ENCODE peak calls at places on chromosomes 5 and 9, in five cellular contexts. One of them, this sample, is unnamed.

GRCh38 chr5:135269828-135270545 is 129.0 kb downstream of the MACROH2A1 start:
- DNase-seq in SK-N-SH: no peak
- DNase-seq in GM12878: no peak
- DNase-seq in A549: no peak
- DNase-seq in K562: no peak
- DNase-seq in this sample: no peak

GRCh38 chr5:170861855-170862766 is at the start of gene RANBP17:
- DNase-seq in GM12878: no peak
- DNase-seq in A549: peak; percentile 75
- DNase-seq in SK-N-SH: peak; percentile 95
- DNase-seq in K562: no peak
- DNase-seq in this sample: peak; percentile 88

GRCh38 chr5:13989832-13990231 is 45.3 kb upstream of the DNAH5 start:
- DNase-seq in A549: no peak
- DNase-seq in SK-N-SH: no peak
- DNase-seq in GM12878: no peak
- DNase-seq in K562: no peak
- DNase-seq in this sample: no peak

GRCh38 chr9:91419222-91420191 is 4.1 kb downstream of the NFIL3 start:
- DNase-seq in A549: peak; percentile 81
- DNase-seq in K562: peak; percentile 71
- DNase-seq in SK-N-SH: peak; percentile 16
- DNase-seq in GM12878: no peak
- DNase-seq in this sample: no peak

GRCh38 chr9:75046725-75047345 is 18.7 kb upstream of the CARNMT1 start:
- DNase-seq in GM12878: no peak
- DNase-seq in K562: no peak
- DNase-seq in SK-N-SH: no peak
- DNase-seq in A549: no peak
- DNase-seq in this sample: no peak

GRCh38 chr5:124402144-124402581 is 344.3 kb downstream of the ZNF608 start:
- DNase-seq in A549: peak; percentile 26
- DNase-seq in K562: no peak
- DNase-seq in SK-N-SH: no peak
- DNase-seq in GM12878: no peak
- DNase-seq in this sample: no peak

GRCh38 chr9:115362101-115362500 is 244.1 kb upstream of the TNC start:
- DNase-seq in GM12878: no peak
- DNase-seq in A549: no peak
- DNase-seq in K562: no peak
- DNase-seq in SK-N-SH: no peak
- DNase-seq in this sample: no peak

GRCh38 chr5:138025285-138025684 is 7.6 kb downstream of the FAM13B start:
- DNase-seq in A549: no peak
- DNase-seq in SK-N-SH: no peak
- DNase-seq in GM12878: no peak
- DNase-seq in K562: no peak
- DNase-seq in this sample: no peak

GRCh38 chr9:79623799-79624721 is 52.3 kb downstream of the TLE4 start:
- DNase-seq in A549: peak; percentile 49
- DNase-seq in SK-N-SH: no peak
- DNase-seq in GM12878: peak; percentile 79
- DNase-seq in K562: peak; percentile 52
- DNase-seq in this sample: no peak

GRCh38 chr5:170741801-170742200 is 41.7 kb upstream of the GABRP start:
- DNase-seq in GM12878: no peak
- DNase-seq in A549: no peak
- DNase-seq in SK-N-SH: no peak
- DNase-seq in K562: no peak
- DNase-seq in this sample: peak; percentile 42

GRCh38 chr9:133534346-133535284 is at the start of gene ADAMTSL2:
- DNase-seq in SK-N-SH: peak; percentile 90
- DNase-seq in A549: no peak
- DNase-seq in K562: peak; percentile 26
- DNase-seq in GM12878: no peak
- DNase-seq in this sample: no peak

GRCh38 chr9:112408819-112409218 is 28.9 kb downstream of the HSDL2 start:
- DNase-seq in SK-N-SH: no peak
- DNase-seq in A549: no peak
- DNase-seq in GM12878: no peak
- DNase-seq in K562: no peak
- DNase-seq in this sample: no peak

GRCh38 chr9:121962421-121962820 is 130.7 kb downstream of the TTLL11 start:
- DNase-seq in K562: no peak
- DNase-seq in GM12878: no peak
- DNase-seq in SK-N-SH: no peak
- DNase-seq in A549: no peak
- DNase-seq in this sample: no peak

GRCh38 chr5:79750611-79751510 is 61.2 kb downstream of the CMYA5 start:
- DNase-seq in GM12878: no peak
- DNase-seq in A549: no peak
- DNase-seq in SK-N-SH: no peak
- DNase-seq in K562: no peak
- DNase-seq in this sample: no peak

GRCh38 chr5:179301796-179302195 is 43.5 kb downstream of the ADAMTS2 start:
- DNase-seq in GM12878: no peak
- DNase-seq in K562: no peak
- DNase-seq in SK-N-SH: no peak
- DNase-seq in A549: no peak
- DNase-seq in this sample: no peak

GRCh38 chr9:17322882-17323864 is 188.3 kb downstream of the CNTLN start:
- DNase-seq in SK-N-SH: peak; percentile 44
- DNase-seq in GM12878: no peak
- DNase-seq in K562: no peak
- DNase-seq in A549: no peak
- DNase-seq in this sample: no peak

GRCh38 chr5:11563822-11564221 is 340.4 kb downstream of the CTNND2 start:
- DNase-seq in A549: no peak
- DNase-seq in K562: no peak
- DNase-seq in GM12878: no peak
- DNase-seq in SK-N-SH: no peak
- DNase-seq in this sample: no peak

GRCh38 chr9:90032296-90033029 is 427.7 kb downstream of the GADD45G start:
- DNase-seq in SK-N-SH: no peak
- DNase-seq in K562: no peak
- DNase-seq in GM12878: no peak
- DNase-seq in A549: no peak
- DNase-seq in this sample: peak; percentile 26

GRCh38 chr9:122277285-122277897 is 12.7 kb downstream of the MRRF start:
- DNase-seq in GM12878: no peak
- DNase-seq in A549: no peak
- DNase-seq in K562: no peak
- DNase-seq in SK-N-SH: no peak
- DNase-seq in this sample: no peak

GRCh38 chr9:85940275-85940831 is 593 bp upstream of the NAA35 start:
- DNase-seq in K562: no peak
- DNase-seq in GM12878: no peak
- DNase-seq in SK-N-SH: no peak
- DNase-seq in A549: peak; percentile 7
- DNase-seq in this sample: no peak

GRCh38 chr9:94818196-94818541 is 91.7 kb downstream of the AOPEP start:
- DNase-seq in GM12878: no peak
- DNase-seq in K562: no peak
- DNase-seq in A549: no peak
- DNase-seq in SK-N-SH: no peak
- DNase-seq in this sample: no peak

GRCh38 chr5:169003721-169004481 is 297.0 kb downstream of the SLIT3 start:
- DNase-seq in SK-N-SH: peak; percentile 72
- DNase-seq in K562: no peak
- DNase-seq in GM12878: no peak
- DNase-seq in A549: peak; percentile 33
- DNase-seq in this sample: no peak

GRCh38 chr9:136865768-136866103 is 372 bp downstream of the EDF1 start:
- DNase-seq in K562: no peak
- DNase-seq in SK-N-SH: peak; percentile 78
- DNase-seq in GM12878: no peak
- DNase-seq in A549: no peak
- DNase-seq in this sample: no peak

GRCh38 chr5:10935536-10935935 is 174.5 kb upstream of the DAP start:
- DNase-seq in A549: no peak
- DNase-seq in SK-N-SH: no peak
- DNase-seq in K562: no peak
- DNase-seq in GM12878: no peak
- DNase-seq in this sample: no peak

GRCh38 chr9:105401651-105402050 is 46.2 kb upstream of the FSD1L start:
- DNase-seq in SK-N-SH: no peak
- DNase-seq in A549: peak; percentile 14
- DNase-seq in K562: no peak
- DNase-seq in GM12878: no peak
- DNase-seq in this sample: no peak

GRCh38 chr5:114377946-114378345 is 16.1 kb downstream of the KCNN2 start:
- DNase-seq in K562: no peak
- DNase-seq in GM12878: no peak
- DNase-seq in SK-N-SH: no peak
- DNase-seq in A549: no peak
- DNase-seq in this sample: no peak

GRCh38 chr5:132026516-132027008 is 15.1 kb upstream of the ACSL6 start:
- DNase-seq in K562: no peak
- DNase-seq in SK-N-SH: no peak
- DNase-seq in GM12878: no peak
- DNase-seq in A549: no peak
- DNase-seq in this sample: no peak

DNA sequence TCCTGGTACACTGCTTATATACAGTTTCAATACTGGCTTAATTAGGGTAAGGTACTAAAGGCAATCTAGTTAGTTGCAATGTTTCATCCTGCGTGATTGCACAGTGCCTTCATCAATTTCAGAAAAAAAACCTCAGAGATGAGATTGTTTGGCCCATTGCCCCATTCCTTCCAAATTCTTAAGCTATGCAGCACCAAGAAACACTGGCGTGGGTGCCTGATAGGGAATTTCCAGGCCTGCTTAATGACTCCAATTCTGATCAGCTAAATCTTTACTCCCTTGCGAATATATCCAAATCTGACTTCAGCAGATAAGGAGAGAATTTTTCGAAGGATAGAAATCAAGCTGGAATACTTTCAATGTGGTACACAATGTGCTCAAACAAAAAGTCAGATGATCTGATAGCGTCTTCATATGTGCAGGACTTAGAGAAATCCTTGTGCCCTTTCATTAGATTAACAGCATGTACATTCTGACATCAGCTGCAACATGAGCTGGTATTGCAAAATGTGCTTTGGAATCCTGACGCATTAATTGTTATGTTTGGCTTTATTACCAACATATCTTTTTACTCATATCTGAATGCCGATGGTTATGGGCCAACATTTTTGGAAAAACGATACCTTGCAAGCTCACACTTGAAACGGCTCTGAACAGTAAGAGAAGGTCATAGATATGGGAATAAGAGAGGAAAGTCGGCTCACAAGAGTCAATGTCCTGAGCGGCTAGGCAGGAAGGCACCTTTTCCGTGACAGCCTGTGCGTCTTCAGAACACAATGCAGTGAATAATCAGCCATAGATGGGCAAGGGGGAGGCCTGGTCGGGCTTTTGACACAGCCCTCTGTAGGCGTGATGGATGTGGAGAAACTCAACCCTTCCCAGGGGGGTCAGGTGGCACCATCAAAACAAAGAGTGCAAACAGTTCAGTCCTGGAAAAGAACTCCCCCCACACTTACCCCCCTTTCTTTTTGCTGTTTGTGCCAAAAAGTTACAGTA is 36.3 kb upstream of the GAS1 start:
- DNase-seq in K562: no peak
- DNase-seq in GM12878: no peak
- DNase-seq in SK-N-SH: no peak
- DNase-seq in A549: no peak
- DNase-seq in this sample: no peak
- TF ChIP-seq RAD21 in K562: no peak
- TF ChIP-seq RAD21 in GM12878: no peak
- TF ChIP-seq RAD21 in SK-N-SH: no peak
- TF ChIP-seq RAD21 in A549: no peak
- TF ChIP-seq RAD21 in this sample: no peak

DNA sequence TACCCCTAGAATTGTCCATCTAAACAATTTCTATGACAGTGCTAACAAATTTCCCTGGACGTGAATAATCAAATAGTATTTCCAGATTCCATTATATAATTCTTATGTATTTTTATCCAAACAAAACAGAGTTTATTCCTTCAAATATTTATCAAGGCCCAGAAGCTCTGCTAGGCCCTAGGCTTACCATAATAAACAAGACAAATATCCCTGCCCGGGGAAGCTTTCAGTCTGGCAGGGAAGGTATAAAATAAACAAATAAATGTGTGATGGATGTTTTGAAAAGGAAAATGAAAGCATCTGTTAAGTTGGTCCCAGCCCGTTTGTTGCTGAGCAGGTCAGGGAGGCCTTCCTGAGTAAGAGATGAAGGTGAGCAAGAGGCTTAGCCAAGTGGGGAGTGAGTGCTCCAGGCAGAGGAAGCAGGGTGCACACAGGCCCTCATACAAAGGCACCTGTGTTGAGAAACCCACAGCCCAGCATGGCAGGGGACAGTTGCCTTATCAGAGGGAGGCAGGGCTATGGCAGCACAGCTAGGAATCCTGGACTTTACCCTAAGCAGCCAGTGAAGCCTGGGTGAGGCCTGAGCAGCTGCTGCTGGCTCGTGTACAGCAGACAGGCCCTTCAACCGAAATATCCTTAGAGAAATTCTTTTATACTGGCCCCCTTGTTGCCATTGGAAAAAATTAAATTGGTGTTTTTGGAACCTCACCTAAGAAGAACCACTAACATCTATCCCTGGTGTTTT is 7.7 kb upstream of the SLC35D2 start:
- DNase-seq in GM12878: no peak
- DNase-seq in SK-N-SH: no peak
- DNase-seq in K562: no peak
- DNase-seq in A549: peak; percentile 44
- DNase-seq in this sample: no peak
- TF ChIP-seq RAD21 in GM12878: no peak
- TF ChIP-seq RAD21 in SK-N-SH: no peak
- TF ChIP-seq RAD21 in K562: no peak
- TF ChIP-seq RAD21 in A549: no peak
- TF ChIP-seq RAD21 in this sample: no peak

DNA sequence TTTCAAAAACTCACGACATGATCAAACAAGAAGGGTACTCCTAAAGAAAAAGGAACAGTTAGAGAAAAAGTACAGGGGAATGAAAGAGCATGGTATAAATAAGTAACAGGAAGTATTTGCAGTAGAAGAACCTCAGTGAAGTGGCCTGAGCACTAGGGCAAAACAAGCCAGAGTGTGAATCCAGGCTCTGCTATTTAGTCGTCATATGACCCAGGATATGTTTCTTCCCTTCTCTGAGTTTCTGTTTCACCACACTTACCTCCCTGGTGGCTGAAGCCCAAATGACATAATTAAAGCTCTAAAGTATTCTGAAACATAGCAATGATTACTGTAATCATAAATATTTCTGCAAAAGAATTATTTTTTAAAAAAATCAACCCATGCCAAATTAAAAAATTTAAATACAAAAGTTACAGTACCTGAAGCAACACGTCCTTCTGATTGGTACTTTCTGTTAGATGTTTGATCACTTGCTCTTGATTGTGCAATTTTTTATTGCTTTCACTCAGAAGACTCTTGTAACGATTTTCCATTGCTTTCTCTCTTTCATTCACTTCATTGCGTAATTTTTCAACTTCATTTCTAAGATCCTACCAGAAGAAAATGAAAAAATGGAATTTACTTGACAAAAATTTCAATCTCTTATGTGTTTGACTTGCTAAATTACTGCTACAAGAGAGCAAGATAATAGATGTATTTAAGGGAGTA is 88.9 kb downstream of the CDK5RAP2 start:
- DNase-seq in GM12878: peak; percentile 15
- DNase-seq in SK-N-SH: no peak
- DNase-seq in A549: no peak
- DNase-seq in K562: no peak
- DNase-seq in this sample: no peak
- TF ChIP-seq RAD21 in GM12878: no peak
- TF ChIP-seq RAD21 in SK-N-SH: no peak
- TF ChIP-seq RAD21 in A549: no peak
- TF ChIP-seq RAD21 in K562: no peak
- TF ChIP-seq RAD21 in this sample: no peak

GRCh38 chr9:124665391-124666058 is 105.6 kb downstream of the NR6A1 start:
- DNase-seq in SK-N-SH: no peak
- DNase-seq in GM12878: no peak
- DNase-seq in A549: peak; percentile 29
- DNase-seq in K562: no peak
- DNase-seq in this sample: no peak
- TF ChIP-seq RAD21 in SK-N-SH: no peak
- TF ChIP-seq RAD21 in GM12878: no peak
- TF ChIP-seq RAD21 in A549: no peak
- TF ChIP-seq RAD21 in K562: no peak
- TF ChIP-seq RAD21 in this sample: no peak